ENCODE peak calls at places on chromosomes 13 and 19, in ten cellular contexts. K, C, U, S, T, D, E, B, M and O are unnamed samples.

GRCh38 chr13:80562423-80562822 is 221.5 kb upstream of the SPRY2 start:
- DNase-seq in U (no peak), K (no peak), C (no peak), S (no peak), M (no peak), E (no peak), T (no peak), B (no peak), D (no peak), O (no peak)

GRCh38 chr13:33815011-33815550 is 2.9 kb upstream of the RFC3 start:
- DNase-seq in C (no peak), B (no peak), U (no peak), D (no peak), T (no peak), E (no peak), S (no peak), M (no peak), K (no peak), O (no peak)

GRCh38 chr19:16325161-16325527 is 518 bp downstream of the KLF2 start:
- DNase-seq in T (no peak), C (peak; percentile 30), U (peak; percentile 44), S (peak; percentile 67), E (peak; percentile 54), B (peak; percentile 60), K (peak; percentile 56), D (no peak), M (peak; percentile 72), O (peak; percentile 66)

GRCh38 chr19:5460748-5461147 is 5.5 kb downstream of the ZNRF4 start:
- DNase-seq in B (no peak), E (no peak), S (no peak), K (no peak), T (no peak), M (no peak), U (no peak), D (no peak), C (no peak), O (no peak)

GRCh38 chr19:33171916-33172359 is 22.2 kb upstream of the LRP3 start:
- DNase-seq in D (no peak), M (no peak), T (peak; percentile 60), S (no peak), E (no peak), U (no peak), K (no peak), C (no peak), B (no peak), O (no peak)

GRCh38 chr19:3767050-3767449 is 4.6 kb downstream of the MRPL54 start:
- DNase-seq in B (no peak), S (no peak), T (no peak), D (no peak), K (no peak), U (no peak), M (no peak), E (no peak), C (no peak), O (no peak)

GRCh38 chr19:47200530-47200929 is 30.5 kb downstream of the BBC3 start:
- DNase-seq in S (no peak), T (no peak), D (no peak), B (no peak), K (no peak), M (no peak), E (no peak), U (no peak), C (no peak), O (no peak)

GRCh38 chr13:26760835-26761582 is 423 bp upstream of the GPR12 start:
- DNase-seq in U (no peak), C (no peak), D (no peak), K (no peak), S (no peak), B (no peak), T (no peak), E (peak; percentile 23), M (no peak), O (no peak)

GRCh38 chr13:105817011-105817410 is 718.5 kb downstream of the EFNB2 start:
- DNase-seq in M (no peak), E (peak; percentile 22), U (no peak), K (no peak), S (no peak), D (no peak), T (no peak), C (no peak), B (no peak), O (no peak)

GRCh38 chr19:6217752-6218403 is 61.9 kb downstream of the MLLT1 start:
- DNase-seq in D (no peak), U (no peak), K (no peak), B (no peak), C (no peak), M (peak; percentile 46), S (no peak), T (no peak), E (no peak), O (no peak)

GRCh38 chr13:42769650-42770049 is 11.7 kb upstream of the FAM216B start:
- DNase-seq in T (no peak), D (no peak), C (no peak), B (no peak), K (no peak), M (no peak), U (no peak), S (no peak), E (no peak), O (no peak)

GRCh38 chr19:11814707-11815050 is 606 bp downstream of the ZNF440 start:
- DNase-seq in T (no peak), D (no peak), C (peak; percentile 19), M (no peak), S (no peak), U (no peak), B (no peak), E (no peak), K (peak; percentile 30), O (peak; percentile 37)

GRCh38 chr13:29963086-29963485 is 112.7 kb upstream of the UBL3 start:
- DNase-seq in U (no peak), D (no peak), K (no peak), E (no peak), S (no peak), C (no peak), M (no peak), B (no peak), T (no peak), O (no peak)

GRCh38 chr13:29961036-29961685 is 110.7 kb upstream of the UBL3 start:
- DNase-seq in T (no peak), S (no peak), M (no peak), B (no peak), E (no peak), K (no peak), D (no peak), U (no peak), C (no peak), O (no peak)

GRCh38 chr13:29959621-29960020 is 109.2 kb upstream of the UBL3 start:
- DNase-seq in M (no peak), E (no peak), B (no peak), D (no peak), K (no peak), C (no peak), U (no peak), S (no peak), T (no peak), O (no peak)

GRCh38 chr13:29969286-29969685 is 118.9 kb upstream of the UBL3 start:
- DNase-seq in B (no peak), E (no peak), M (no peak), C (no peak), K (no peak), T (peak; percentile 93), S (no peak), U (no peak), D (no peak), O (no peak)

DNA sequence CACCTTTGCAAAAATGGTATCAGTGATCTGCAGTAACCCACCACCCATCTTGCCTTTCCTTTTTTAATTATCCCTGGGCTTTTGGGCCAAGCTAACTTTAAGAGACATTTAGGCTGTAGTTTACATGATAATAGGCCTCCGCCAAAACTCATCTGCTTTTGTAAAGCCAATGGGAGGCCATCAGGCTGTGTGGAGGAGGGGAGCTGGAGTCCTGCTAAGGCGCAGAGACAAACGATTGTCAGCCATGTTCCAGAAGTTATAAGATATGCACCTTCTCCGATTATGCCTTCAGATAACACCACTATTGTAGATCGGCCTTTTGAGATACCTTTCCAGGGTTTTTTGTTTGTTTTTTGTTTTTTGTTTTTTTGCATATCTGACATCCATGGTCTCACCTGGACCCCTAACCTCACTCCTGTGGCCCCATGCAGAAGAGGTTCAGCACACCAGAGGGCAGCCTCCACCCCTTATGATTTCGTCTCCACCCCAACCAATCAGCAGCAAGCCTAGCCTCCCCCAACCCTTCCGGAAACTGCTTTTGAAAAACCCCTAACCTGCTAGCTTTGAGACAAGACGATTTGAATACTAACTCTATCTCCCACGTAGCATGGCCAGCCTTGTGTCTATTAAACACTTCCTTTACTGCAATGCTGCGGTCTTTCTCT is 113.9 kb upstream of the UBL3 start:
- DNase-seq in C (no peak), K (no peak), B (no peak), T (no peak), D (no peak), S (no peak), M (no peak), U (no peak), E (peak; percentile 44), O (no peak)
- TF ChIP-seq CTCF in C (no peak), K (no peak), B (no peak), T (no peak), D (no peak), S (no peak), M (no peak), U (no peak), E (no peak), O (no peak)

GRCh38 chr13:108220042-108220441 is 1.9 kb downstream of the ABHD13 start:
- DNase-seq in U (no peak), C (no peak), K (no peak), D (no peak), B (no peak), S (no peak), E (no peak), T (no peak), M (no peak), O (no peak)
- TF ChIP-seq CTCF in U (no peak), C (no peak), K (no peak), D (no peak), B (no peak), S (no peak), E (no peak), T (no peak), M (no peak), O (peak; percentile 43)

DNA sequence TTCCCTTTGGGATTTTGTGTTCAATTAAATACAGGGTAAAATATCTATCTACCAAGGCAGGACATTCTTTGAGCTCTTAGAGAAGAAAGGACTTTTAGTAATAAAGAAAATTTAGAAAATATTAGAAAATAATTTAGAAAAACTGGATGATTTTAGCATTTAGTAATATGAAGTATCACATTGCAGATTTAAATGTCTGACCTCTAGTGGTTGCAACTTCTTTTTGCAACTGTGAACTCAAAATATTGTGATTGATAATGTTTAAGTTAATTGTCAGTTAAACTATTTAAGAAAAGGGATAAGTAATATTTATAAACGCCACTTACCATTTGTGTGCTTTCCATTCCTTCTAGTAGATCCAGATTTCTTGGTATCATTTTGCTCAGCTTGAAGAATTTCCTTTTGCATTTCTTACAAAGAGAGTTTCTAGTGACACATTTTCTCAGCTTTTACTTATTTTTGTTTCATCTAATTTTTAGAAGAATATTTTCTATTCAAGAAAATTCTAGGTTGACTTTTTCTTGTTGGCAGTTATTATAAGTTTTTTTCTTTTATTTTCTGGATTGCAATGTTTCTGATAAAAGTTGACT is 10.3 kb upstream of the POSTN start:
- DNase-seq in C (peak; percentile 24), S (no peak), T (no peak), D (no peak), U (no peak), K (no peak), M (no peak), E (no peak), B (no peak), O (no peak)
- TF ChIP-seq CTCF in C (peak; percentile 29), S (peak; percentile 40), T (peak; percentile 88), D (peak; percentile 43), U (peak; percentile 69), K (peak; percentile 48), M (no peak), E (no peak), B (peak; percentile 24), O (peak; percentile 39)

GRCh38 chr13:31051999-31052398 is 109.7 kb downstream of the HSPH1 start:
- DNase-seq in T (no peak), K (no peak), B (no peak), M (no peak), C (no peak), S (no peak), U (peak; percentile 19), E (peak; percentile 29), D (no peak), O (no peak)
- TF ChIP-seq CTCF in T (peak; percentile 18), K (no peak), B (no peak), M (no peak), C (no peak), S (no peak), U (no peak), E (no peak), D (no peak), O (no peak)